ENCODE peak calls at places on chromosomes 2 and 18, in four cellular contexts. One of them, this sample, is unnamed.

GRCh38 chr2:26400723-26401122 is 997 bp upstream of the DRC1 start:
- DNase-seq in transverse colon: no peak
- DNase-seq in esophagus muscularis mucosa: no peak
- DNase-seq in stomach: no peak
- DNase-seq in this sample: no peak

GRCh38 chr2:223989206-223989859 is 32.1 kb downstream of the MRPL44 start:
- DNase-seq in stomach: peak; percentile 67
- DNase-seq in esophagus muscularis mucosa: no peak
- DNase-seq in transverse colon: peak; percentile 50
- DNase-seq in this sample: no peak

GRCh38 chr2:163774862-163775261 is 39.1 kb upstream of the FIGN start:
- DNase-seq in stomach: no peak
- DNase-seq in esophagus muscularis mucosa: no peak
- DNase-seq in transverse colon: no peak
- DNase-seq in this sample: no peak

GRCh38 chr2:10124538-10125045 is 2.1 kb downstream of the RRM2 start:
- DNase-seq in transverse colon: peak; percentile 31
- DNase-seq in stomach: no peak
- DNase-seq in esophagus muscularis mucosa: no peak
- DNase-seq in this sample: peak; percentile 8

GRCh38 chr2:164706522-164706921 is 85.2 kb upstream of the GRB14 start:
- DNase-seq in stomach: no peak
- DNase-seq in esophagus muscularis mucosa: no peak
- DNase-seq in transverse colon: no peak
- DNase-seq in this sample: no peak

GRCh38 chr2:124325667-124326425 is 300.8 kb downstream of the CNTNAP5 start:
- DNase-seq in transverse colon: no peak
- DNase-seq in esophagus muscularis mucosa: no peak
- DNase-seq in stomach: no peak
- DNase-seq in this sample: no peak

GRCh38 chr2:75698928-75699327 is 11.8 kb downstream of the GCFC2 start:
- DNase-seq in transverse colon: no peak
- DNase-seq in esophagus muscularis mucosa: no peak
- DNase-seq in stomach: no peak
- DNase-seq in this sample: no peak

GRCh38 chr2:235049069-235049468 is 97.3 kb downstream of the SH3BP4 start:
- DNase-seq in stomach: peak; percentile 88
- DNase-seq in esophagus muscularis mucosa: no peak
- DNase-seq in transverse colon: no peak
- DNase-seq in this sample: no peak

GRCh38 chr2:236754234-236754924 is 184.8 kb downstream of the ACKR3 start:
- DNase-seq in stomach: no peak
- DNase-seq in transverse colon: no peak
- DNase-seq in esophagus muscularis mucosa: no peak
- DNase-seq in this sample: no peak

GRCh38 chr2:151718247-151718646 is 16.0 kb downstream of the NEB start:
- DNase-seq in transverse colon: no peak
- DNase-seq in stomach: no peak
- DNase-seq in esophagus muscularis mucosa: no peak
- DNase-seq in this sample: no peak

GRCh38 chr2:218638372-218638771 is 21.1 kb downstream of the ZNF142 start:
- DNase-seq in transverse colon: no peak
- DNase-seq in esophagus muscularis mucosa: no peak
- DNase-seq in stomach: no peak
- DNase-seq in this sample: no peak

GRCh38 chr2:171004363-171004762 is 75.3 kb downstream of the GORASP2 start:
- DNase-seq in transverse colon: no peak
- DNase-seq in stomach: no peak
- DNase-seq in esophagus muscularis mucosa: no peak
- DNase-seq in this sample: no peak

GRCh38 chr2:182672471-182673165 is 43.4 kb upstream of the DNAJC10 start:
- DNase-seq in transverse colon: no peak
- DNase-seq in esophagus muscularis mucosa: no peak
- DNase-seq in stomach: no peak
- DNase-seq in this sample: no peak

GRCh38 chr2:201264472-201265173 is 4.3 kb downstream of the CASP8 start:
- DNase-seq in stomach: no peak
- DNase-seq in transverse colon: no peak
- DNase-seq in esophagus muscularis mucosa: peak; percentile 8
- DNase-seq in this sample: no peak

GRCh38 chr18:10038268-10038667 is 124.5 kb downstream of the VAPA start:
- DNase-seq in stomach: peak; percentile 15
- DNase-seq in esophagus muscularis mucosa: no peak
- DNase-seq in transverse colon: no peak
- DNase-seq in this sample: peak; percentile 41

GRCh38 chr2:194087569-194087968 is 1569.5 kb upstream of the SLC39A10 start:
- DNase-seq in transverse colon: no peak
- DNase-seq in stomach: no peak
- DNase-seq in esophagus muscularis mucosa: no peak
- DNase-seq in this sample: no peak

GRCh38 chr2:217801115-217801531 is 201.7 kb downstream of the TNS1 start:
- DNase-seq in esophagus muscularis mucosa: no peak
- DNase-seq in stomach: no peak
- DNase-seq in transverse colon: no peak
- DNase-seq in this sample: peak; percentile 49

GRCh38 chr2:159892990-159893389 is 95.0 kb upstream of the CD302 start:
- DNase-seq in stomach: no peak
- DNase-seq in transverse colon: no peak
- DNase-seq in esophagus muscularis mucosa: no peak
- DNase-seq in this sample: no peak

GRCh38 chr2:54695378-54695777 is 28.1 kb upstream of the EML6 start:
- DNase-seq in transverse colon: no peak
- DNase-seq in stomach: no peak
- DNase-seq in esophagus muscularis mucosa: no peak
- DNase-seq in this sample: no peak

GRCh38 chr2:173151671-173152398 is 76.2 kb downstream of the MAP3K20 start:
- DNase-seq in transverse colon: no peak
- DNase-seq in esophagus muscularis mucosa: no peak
- DNase-seq in stomach: no peak
- DNase-seq in this sample: no peak

GRCh38 chr2:45992021-45992745 is 305.0 kb upstream of the EPAS1 start:
- DNase-seq in transverse colon: peak; percentile 77
- DNase-seq in stomach: peak; percentile 84
- DNase-seq in esophagus muscularis mucosa: peak; percentile 92
- DNase-seq in this sample: peak; percentile 79

GRCh38 chr2:10133007-10133647 is 10.6 kb downstream of the RRM2 start:
- DNase-seq in stomach: no peak
- DNase-seq in esophagus muscularis mucosa: no peak
- DNase-seq in transverse colon: no peak
- DNase-seq in this sample: no peak

GRCh38 chr2:96116879-96117533 is 635 bp upstream of the ADRA2B start:
- DNase-seq in transverse colon: peak; percentile 62
- DNase-seq in esophagus muscularis mucosa: no peak
- DNase-seq in stomach: peak; percentile 65
- DNase-seq in this sample: no peak

GRCh38 chr18:56148373-56148772 is 490.0 kb downstream of the TXNL1 start:
- DNase-seq in stomach: no peak
- DNase-seq in esophagus muscularis mucosa: no peak
- DNase-seq in transverse colon: no peak
- DNase-seq in this sample: no peak

GRCh38 chr2:96470636-96471035 is 34.5 kb downstream of the NEURL3 start:
- DNase-seq in transverse colon: peak; percentile 59
- DNase-seq in esophagus muscularis mucosa: no peak
- DNase-seq in stomach: peak; percentile 70
- DNase-seq in this sample: no peak

GRCh38 chr2:74201596-74201995 is 3.2 kb downstream of the MTHFD2 start:
- DNase-seq in stomach: no peak
- DNase-seq in esophagus muscularis mucosa: no peak
- DNase-seq in transverse colon: no peak
- DNase-seq in this sample: no peak

GRCh38 chr18:24076950-24077349 is 61.9 kb upstream of the CABYR start:
- DNase-seq in stomach: no peak
- DNase-seq in transverse colon: no peak
- DNase-seq in esophagus muscularis mucosa: peak; percentile 82
- DNase-seq in this sample: no peak

GRCh38 chr2:20640411-20641122 is 10.3 kb downstream of the HS1BP3 start:
- DNase-seq in stomach: no peak
- DNase-seq in transverse colon: peak; percentile 37
- DNase-seq in esophagus muscularis mucosa: no peak
- DNase-seq in this sample: no peak

GRCh38 chr18:57107141-57107832 is 39.6 kb upstream of the BOD1L2 start:
- DNase-seq in esophagus muscularis mucosa: no peak
- DNase-seq in stomach: no peak
- DNase-seq in transverse colon: no peak
- DNase-seq in this sample: no peak

DNA sequence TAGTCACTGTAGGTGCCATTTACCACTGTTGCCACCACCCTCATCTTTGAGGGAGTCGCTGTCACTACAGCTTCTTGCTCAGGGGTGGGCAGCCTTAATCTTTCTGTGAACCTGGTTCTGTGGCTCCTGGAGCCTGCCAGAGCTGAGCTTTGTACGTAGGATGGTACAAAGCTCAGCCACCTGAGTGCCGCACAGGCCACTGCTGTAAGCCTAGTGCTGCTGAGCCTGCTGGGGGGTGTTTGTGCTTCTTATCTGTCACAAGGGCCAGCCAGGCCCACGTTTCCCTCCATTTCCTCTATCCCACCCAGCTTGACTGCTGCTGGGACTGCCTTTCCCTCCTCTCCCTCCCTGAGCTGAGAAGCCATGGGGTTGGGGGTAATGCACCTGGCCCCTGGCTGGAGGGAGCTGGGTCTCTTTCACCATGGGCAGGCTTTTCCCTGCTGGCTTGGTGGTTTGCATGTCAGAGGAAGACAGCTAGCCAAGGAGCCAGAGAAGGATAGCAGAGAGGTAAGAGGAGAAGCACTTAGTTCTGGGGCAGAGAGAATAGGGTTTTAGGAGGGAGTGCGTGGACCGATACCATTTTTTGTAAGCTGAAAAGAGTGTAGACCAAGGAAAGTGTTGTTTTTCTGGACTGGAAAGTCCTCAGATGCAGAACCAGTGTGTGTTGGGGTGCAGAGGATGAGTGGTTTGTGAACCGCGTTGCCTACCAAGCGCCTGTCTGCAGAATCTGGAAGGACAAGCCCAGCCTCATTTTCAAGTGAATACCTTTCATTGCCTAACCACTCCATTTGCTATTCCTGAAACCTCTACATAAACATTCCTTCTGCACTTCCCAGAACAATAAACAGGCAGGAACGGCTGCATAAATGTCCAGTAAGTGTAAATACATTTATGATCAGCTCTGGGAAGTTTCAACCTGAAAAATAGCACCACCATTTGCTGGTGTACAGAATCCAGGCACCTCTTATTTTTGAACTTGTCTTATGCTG is 45.1 kb upstream of the FHL2 start:
- DNase-seq in esophagus muscularis mucosa: no peak
- DNase-seq in transverse colon: peak; percentile 17
- DNase-seq in stomach: no peak
- DNase-seq in this sample: no peak
- TF ChIP-seq EP300 in esophagus muscularis mucosa: peak; percentile 63
- TF ChIP-seq EP300 in transverse colon: peak; percentile 90
- TF ChIP-seq EP300 in stomach: no peak
- TF ChIP-seq EP300 in this sample: no peak

GRCh38 chr2:190682168-190682567 is 33.3 kb downstream of the NAB1 start:
- DNase-seq in transverse colon: no peak
- DNase-seq in stomach: no peak
- DNase-seq in esophagus muscularis mucosa: no peak
- DNase-seq in this sample: no peak

GRCh38 chr2:190678444-190679162 is 29.7 kb downstream of the NAB1 start:
- DNase-seq in esophagus muscularis mucosa: no peak
- DNase-seq in stomach: no peak
- DNase-seq in transverse colon: no peak
- DNase-seq in this sample: no peak

GRCh38 chr2:190679391-190679790 is 30.5 kb downstream of the NAB1 start:
- DNase-seq in stomach: no peak
- DNase-seq in transverse colon: no peak
- DNase-seq in esophagus muscularis mucosa: no peak
- DNase-seq in this sample: no peak

GRCh38 chr2:190677255-190677654 is 28.4 kb downstream of the NAB1 start:
- DNase-seq in stomach: no peak
- DNase-seq in esophagus muscularis mucosa: no peak
- DNase-seq in transverse colon: no peak
- DNase-seq in this sample: no peak

DNA sequence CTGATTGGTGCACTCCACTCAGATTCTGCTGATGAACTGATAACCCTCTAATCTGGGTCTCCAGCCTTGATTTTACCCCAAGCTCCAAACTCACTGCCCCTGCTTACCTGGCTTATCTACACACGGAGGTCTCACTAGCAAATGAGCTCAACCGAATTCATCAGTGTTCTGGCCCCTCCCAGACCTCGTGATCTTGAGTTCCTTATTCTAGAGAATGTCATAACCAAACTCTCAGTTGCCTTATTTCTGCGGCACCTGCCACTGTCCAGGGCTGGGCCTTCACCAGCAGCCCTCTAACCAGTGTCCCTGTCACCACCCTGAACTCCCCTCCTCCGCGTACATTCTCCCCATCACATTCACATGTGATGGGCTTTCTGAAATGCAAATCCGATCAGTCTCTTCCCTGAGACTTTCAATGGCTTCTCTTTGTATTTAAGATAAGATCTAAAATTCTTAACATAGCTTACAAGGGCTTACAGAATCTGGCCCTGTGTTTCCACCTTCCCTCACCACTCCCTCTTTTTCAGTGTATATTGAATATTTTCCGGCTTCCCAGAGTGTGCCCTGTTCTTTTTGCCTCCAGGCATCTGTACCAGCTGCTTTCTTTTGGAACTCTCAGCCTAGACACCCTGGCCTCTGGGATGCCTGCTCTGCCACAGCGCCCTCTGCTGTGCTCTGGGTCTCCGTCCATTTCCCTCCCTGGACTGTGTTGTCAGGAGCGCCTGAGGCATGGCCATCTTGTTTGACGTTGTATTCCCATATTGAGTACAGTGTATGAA is 31.1 kb downstream of the NAB1 start:
- DNase-seq in transverse colon: peak; percentile 73
- DNase-seq in stomach: peak; percentile 49
- DNase-seq in esophagus muscularis mucosa: no peak
- DNase-seq in this sample: no peak
- TF ChIP-seq POLR2AphosphoS5 in transverse colon: no peak
- TF ChIP-seq POLR2AphosphoS5 in stomach: no peak
- TF ChIP-seq POLR2AphosphoS5 in esophagus muscularis mucosa: peak; percentile 22
- TF ChIP-seq POLR2AphosphoS5 in this sample: no peak

GRCh38 chr18:54606835-54607212 is 15.8 kb downstream of the DYNAP start:
- DNase-seq in esophagus muscularis mucosa: no peak
- DNase-seq in stomach: no peak
- DNase-seq in transverse colon: no peak
- DNase-seq in this sample: no peak
- H3K27ac ChIP-seq in esophagus muscularis mucosa: no peak overlapping the region
- H3K27ac ChIP-seq in stomach: peak overlapping the region; percentile 85
- H3K27ac ChIP-seq in transverse colon: peak overlapping the region; percentile 84
- H3K27ac ChIP-seq in this sample: no peak overlapping the region

DNA sequence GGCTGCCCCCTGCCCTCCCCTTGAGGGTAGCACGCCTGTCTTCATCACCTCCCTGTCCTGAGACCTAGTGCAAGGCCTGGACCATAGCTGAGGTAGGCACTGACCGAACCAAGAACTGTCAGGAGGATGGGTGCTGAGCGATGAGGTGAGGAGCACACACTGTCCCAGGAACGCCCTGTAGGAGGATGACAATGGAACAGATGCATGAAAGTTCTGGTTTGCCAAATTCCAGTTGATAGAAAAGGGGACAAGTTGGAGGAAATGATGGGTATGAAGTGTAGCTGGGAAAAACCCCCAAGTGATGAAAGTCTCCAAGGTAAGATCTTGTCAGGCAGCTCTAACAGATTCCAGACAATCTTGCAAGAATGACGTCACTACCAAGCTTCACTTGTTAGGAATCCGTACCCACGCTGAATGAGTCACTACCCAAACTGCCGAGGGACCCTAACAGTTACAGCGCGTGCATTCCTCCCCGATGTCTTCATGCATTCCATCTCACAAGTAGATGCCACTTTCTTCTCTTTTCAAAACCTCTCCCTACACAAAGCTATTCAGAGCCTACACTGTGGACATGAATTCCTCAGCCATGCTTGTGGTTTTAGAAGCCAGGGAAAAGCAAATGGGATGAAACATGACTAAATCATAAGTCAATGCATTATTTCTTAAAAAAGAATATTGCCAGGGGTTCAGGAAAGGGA is 27.6 kb downstream of the MRPL33 start:
- DNase-seq in transverse colon: peak; percentile 18
- DNase-seq in stomach: no peak
- DNase-seq in esophagus muscularis mucosa: peak; percentile 91
- DNase-seq in this sample: peak; percentile 69
- TF ChIP-seq EP300 in transverse colon: peak; percentile 77
- TF ChIP-seq EP300 in stomach: no peak
- TF ChIP-seq EP300 in esophagus muscularis mucosa: peak; percentile 98
- TF ChIP-seq EP300 in this sample: peak; percentile 96

This sample was measured in suprapubic skin.